ENCODE peak calls at places on chromosome 12, in eight cellular contexts. One of them, this sample, is unnamed.

GRCh38 chr12:64709429-64709828 is 49.8 kb downstream of the GNS start:
- DNase-seq in iris pigment epithelial cell: no peak
- DNase-seq in RWPE1: no peak
- DNase-seq in kidney epithelial cell: no peak
- DNase-seq in H7: no peak
- DNase-seq in PC-3: no peak
- DNase-seq in GM12891: no peak
- DNase-seq in stimulated activated CD4-positive, alpha-beta T cell treated with anti-CD3 and anti-CD28 coated beads, Interleukin-1b, Interleukin-23, amount 100 ng/mL, for 1 hour: no peak
- DNase-seq in this sample: no peak

GRCh38 chr12:122048156-122048555 is 26.5 kb downstream of the BCL7A start:
- DNase-seq in GM12891: no peak
- DNase-seq in stimulated activated CD4-positive, alpha-beta T cell treated with anti-CD3 and anti-CD28 coated beads, Interleukin-1b, Interleukin-23, amount 100 ng/mL, for 1 hour: no peak
- DNase-seq in iris pigment epithelial cell: peak
- DNase-seq in PC-3: no peak
- DNase-seq in H7: no peak
- DNase-seq in kidney epithelial cell: no peak
- DNase-seq in RWPE1: no peak
- DNase-seq in this sample: peak

GRCh38 chr12:108967869-108968540 is 52.9 kb downstream of the SVOP start:
- DNase-seq in stimulated activated CD4-positive, alpha-beta T cell treated with anti-CD3 and anti-CD28 coated beads, Interleukin-1b, Interleukin-23, amount 100 ng/mL, for 1 hour: no peak
- DNase-seq in kidney epithelial cell: no peak
- DNase-seq in GM12891: no peak
- DNase-seq in H7: peak
- DNase-seq in RWPE1: peak
- DNase-seq in PC-3: peak
- DNase-seq in iris pigment epithelial cell: no peak
- DNase-seq in this sample: peak

GRCh38 chr12:55698241-55698955 is 9.3 kb downstream of the ITGA7 start:
- DNase-seq in H7: peak
- DNase-seq in stimulated activated CD4-positive, alpha-beta T cell treated with anti-CD3 and anti-CD28 coated beads, Interleukin-1b, Interleukin-23, amount 100 ng/mL, for 1 hour: no peak
- DNase-seq in iris pigment epithelial cell: no peak
- DNase-seq in GM12891: no peak
- DNase-seq in kidney epithelial cell: no peak
- DNase-seq in RWPE1: no peak
- DNase-seq in PC-3: no peak
- DNase-seq in this sample: no peak

GRCh38 chr12:124480469-124481256 is 86.7 kb downstream of the NCOR2 start:
- DNase-seq in RWPE1: peak
- DNase-seq in stimulated activated CD4-positive, alpha-beta T cell treated with anti-CD3 and anti-CD28 coated beads, Interleukin-1b, Interleukin-23, amount 100 ng/mL, for 1 hour: no peak
- DNase-seq in PC-3: peak
- DNase-seq in H7: peak
- DNase-seq in kidney epithelial cell: peak
- DNase-seq in GM12891: peak
- DNase-seq in iris pigment epithelial cell: peak
- DNase-seq in this sample: peak

GRCh38 chr12:52093346-52093745 is 13.8 kb downstream of the SMIM41 start:
- DNase-seq in stimulated activated CD4-positive, alpha-beta T cell treated with anti-CD3 and anti-CD28 coated beads, Interleukin-1b, Interleukin-23, amount 100 ng/mL, for 1 hour: no peak
- DNase-seq in H7: peak
- DNase-seq in PC-3: no peak
- DNase-seq in GM12891: no peak
- DNase-seq in RWPE1: no peak
- DNase-seq in iris pigment epithelial cell: no peak
- DNase-seq in kidney epithelial cell: no peak
- DNase-seq in this sample: no peak

GRCh38 chr12:43063642-43064041 is 474.1 kb upstream of the PRICKLE1 start:
- DNase-seq in iris pigment epithelial cell: peak
- DNase-seq in RWPE1: no peak
- DNase-seq in GM12891: no peak
- DNase-seq in stimulated activated CD4-positive, alpha-beta T cell treated with anti-CD3 and anti-CD28 coated beads, Interleukin-1b, Interleukin-23, amount 100 ng/mL, for 1 hour: no peak
- DNase-seq in PC-3: no peak
- DNase-seq in H7: no peak
- DNase-seq in kidney epithelial cell: peak
- DNase-seq in this sample: peak

GRCh38 chr12:112087055-112087850 is 21.3 kb downstream of the NAA25 start:
- DNase-seq in H7: no peak
- DNase-seq in PC-3: no peak
- DNase-seq in iris pigment epithelial cell: no peak
- DNase-seq in GM12891: no peak
- DNase-seq in stimulated activated CD4-positive, alpha-beta T cell treated with anti-CD3 and anti-CD28 coated beads, Interleukin-1b, Interleukin-23, amount 100 ng/mL, for 1 hour: no peak
- DNase-seq in kidney epithelial cell: no peak
- DNase-seq in RWPE1: no peak
- DNase-seq in this sample: no peak

GRCh38 chr12:113470871-113471618 is 626 bp downstream of the LHX5 start:
- DNase-seq in iris pigment epithelial cell: no peak
- DNase-seq in stimulated activated CD4-positive, alpha-beta T cell treated with anti-CD3 and anti-CD28 coated beads, Interleukin-1b, Interleukin-23, amount 100 ng/mL, for 1 hour: no peak
- DNase-seq in GM12891: peak
- DNase-seq in RWPE1: no peak
- DNase-seq in kidney epithelial cell: no peak
- DNase-seq in H7: peak
- DNase-seq in PC-3: no peak
- DNase-seq in this sample: no peak

GRCh38 chr12:89768586-89769482 is 60.2 kb upstream of the ATP2B1 start:
- DNase-seq in GM12891: no peak
- DNase-seq in RWPE1: peak
- DNase-seq in stimulated activated CD4-positive, alpha-beta T cell treated with anti-CD3 and anti-CD28 coated beads, Interleukin-1b, Interleukin-23, amount 100 ng/mL, for 1 hour: no peak
- DNase-seq in iris pigment epithelial cell: peak
- DNase-seq in kidney epithelial cell: peak
- DNase-seq in H7: no peak
- DNase-seq in PC-3: peak
- DNase-seq in this sample: peak

GRCh38 chr12:78101946-78102635 is 271.4 kb downstream of the NAV3 start:
- DNase-seq in stimulated activated CD4-positive, alpha-beta T cell treated with anti-CD3 and anti-CD28 coated beads, Interleukin-1b, Interleukin-23, amount 100 ng/mL, for 1 hour: no peak
- DNase-seq in iris pigment epithelial cell: no peak
- DNase-seq in kidney epithelial cell: no peak
- DNase-seq in H7: no peak
- DNase-seq in GM12891: no peak
- DNase-seq in RWPE1: no peak
- DNase-seq in PC-3: peak
- DNase-seq in this sample: no peak

GRCh38 chr12:84986586-84986985 is 49.5 kb downstream of the TSPAN19 start:
- DNase-seq in iris pigment epithelial cell: no peak
- DNase-seq in H7: no peak
- DNase-seq in GM12891: no peak
- DNase-seq in stimulated activated CD4-positive, alpha-beta T cell treated with anti-CD3 and anti-CD28 coated beads, Interleukin-1b, Interleukin-23, amount 100 ng/mL, for 1 hour: no peak
- DNase-seq in kidney epithelial cell: no peak
- DNase-seq in RWPE1: no peak
- DNase-seq in PC-3: no peak
- DNase-seq in this sample: no peak

GRCh38 chr12:53995311-53996187 is 4.4 kb upstream of the HOXC9 start:
- DNase-seq in GM12891: no peak
- DNase-seq in stimulated activated CD4-positive, alpha-beta T cell treated with anti-CD3 and anti-CD28 coated beads, Interleukin-1b, Interleukin-23, amount 100 ng/mL, for 1 hour: no peak
- DNase-seq in PC-3: peak
- DNase-seq in iris pigment epithelial cell: peak
- DNase-seq in kidney epithelial cell: no peak
- DNase-seq in RWPE1: peak
- DNase-seq in H7: peak
- DNase-seq in this sample: no peak

GRCh38 chr12:94445662-94446061 is 14.0 kb downstream of the CEP83 start:
- DNase-seq in kidney epithelial cell: no peak
- DNase-seq in GM12891: no peak
- DNase-seq in H7: no peak
- DNase-seq in PC-3: peak
- DNase-seq in stimulated activated CD4-positive, alpha-beta T cell treated with anti-CD3 and anti-CD28 coated beads, Interleukin-1b, Interleukin-23, amount 100 ng/mL, for 1 hour: no peak
- DNase-seq in iris pigment epithelial cell: no peak
- DNase-seq in RWPE1: peak
- DNase-seq in this sample: peak

GRCh38 chr12:25894759-25895158 is 63.7 kb upstream of the RASSF8 start:
- DNase-seq in kidney epithelial cell: no peak
- DNase-seq in PC-3: no peak
- DNase-seq in H7: no peak
- DNase-seq in iris pigment epithelial cell: no peak
- DNase-seq in RWPE1: no peak
- DNase-seq in GM12891: no peak
- DNase-seq in stimulated activated CD4-positive, alpha-beta T cell treated with anti-CD3 and anti-CD28 coated beads, Interleukin-1b, Interleukin-23, amount 100 ng/mL, for 1 hour: no peak
- DNase-seq in this sample: no peak

GRCh38 chr12:27305673-27306504 is 26.7 kb upstream of the BMAL2 start:
- DNase-seq in PC-3: peak
- DNase-seq in GM12891: no peak
- DNase-seq in stimulated activated CD4-positive, alpha-beta T cell treated with anti-CD3 and anti-CD28 coated beads, Interleukin-1b, Interleukin-23, amount 100 ng/mL, for 1 hour: no peak
- DNase-seq in RWPE1: peak
- DNase-seq in iris pigment epithelial cell: peak
- DNase-seq in kidney epithelial cell: no peak
- DNase-seq in H7: peak
- DNase-seq in this sample: peak

GRCh38 chr12:6378709-6379427 is 3.5 kb upstream of the SCNN1A start:
- DNase-seq in H7: peak
- DNase-seq in RWPE1: no peak
- DNase-seq in iris pigment epithelial cell: no peak
- DNase-seq in kidney epithelial cell: no peak
- DNase-seq in stimulated activated CD4-positive, alpha-beta T cell treated with anti-CD3 and anti-CD28 coated beads, Interleukin-1b, Interleukin-23, amount 100 ng/mL, for 1 hour: no peak
- DNase-seq in PC-3: no peak
- DNase-seq in GM12891: no peak
- DNase-seq in this sample: no peak

GRCh38 chr12:115129727-115130126 is 445.8 kb upstream of the TBX3 start:
- DNase-seq in stimulated activated CD4-positive, alpha-beta T cell treated with anti-CD3 and anti-CD28 coated beads, Interleukin-1b, Interleukin-23, amount 100 ng/mL, for 1 hour: no peak
- DNase-seq in RWPE1: no peak
- DNase-seq in iris pigment epithelial cell: peak
- DNase-seq in H7: no peak
- DNase-seq in kidney epithelial cell: no peak
- DNase-seq in PC-3: peak
- DNase-seq in GM12891: no peak
- DNase-seq in this sample: no peak

GRCh38 chr12:53192531-53193021 is 11.9 kb upstream of the CSAD start:
- DNase-seq in RWPE1: no peak
- DNase-seq in PC-3: no peak
- DNase-seq in H7: no peak
- DNase-seq in GM12891: no peak
- DNase-seq in kidney epithelial cell: no peak
- DNase-seq in iris pigment epithelial cell: no peak
- DNase-seq in stimulated activated CD4-positive, alpha-beta T cell treated with anti-CD3 and anti-CD28 coated beads, Interleukin-1b, Interleukin-23, amount 100 ng/mL, for 1 hour: no peak
- DNase-seq in this sample: no peak

GRCh38 chr12:120252071-120252906 is 13.2 kb downstream of the PXN start:
- DNase-seq in RWPE1: no peak
- DNase-seq in GM12891: no peak
- DNase-seq in PC-3: no peak
- DNase-seq in stimulated activated CD4-positive, alpha-beta T cell treated with anti-CD3 and anti-CD28 coated beads, Interleukin-1b, Interleukin-23, amount 100 ng/mL, for 1 hour: peak
- DNase-seq in H7: no peak
- DNase-seq in iris pigment epithelial cell: no peak
- DNase-seq in kidney epithelial cell: no peak
- DNase-seq in this sample: no peak

GRCh38 chr12:127538325-127538724 is 728.6 kb upstream of the TMEM132C start:
- DNase-seq in iris pigment epithelial cell: no peak
- DNase-seq in kidney epithelial cell: no peak
- DNase-seq in GM12891: no peak
- DNase-seq in H7: no peak
- DNase-seq in stimulated activated CD4-positive, alpha-beta T cell treated with anti-CD3 and anti-CD28 coated beads, Interleukin-1b, Interleukin-23, amount 100 ng/mL, for 1 hour: no peak
- DNase-seq in RWPE1: no peak
- DNase-seq in PC-3: no peak
- DNase-seq in this sample: no peak

GRCh38 chr12:98752726-98753125 is 107.6 kb downstream of the APAF1 start:
- DNase-seq in stimulated activated CD4-positive, alpha-beta T cell treated with anti-CD3 and anti-CD28 coated beads, Interleukin-1b, Interleukin-23, amount 100 ng/mL, for 1 hour: no peak
- DNase-seq in PC-3: peak
- DNase-seq in H7: no peak
- DNase-seq in GM12891: no peak
- DNase-seq in iris pigment epithelial cell: peak
- DNase-seq in kidney epithelial cell: no peak
- DNase-seq in RWPE1: no peak
- DNase-seq in this sample: peak

GRCh38 chr12:123233505-123234299 is 466 bp downstream of the MTRFR start:
- DNase-seq in kidney epithelial cell: no peak
- DNase-seq in stimulated activated CD4-positive, alpha-beta T cell treated with anti-CD3 and anti-CD28 coated beads, Interleukin-1b, Interleukin-23, amount 100 ng/mL, for 1 hour: no peak
- DNase-seq in H7: no peak
- DNase-seq in GM12891: no peak
- DNase-seq in RWPE1: no peak
- DNase-seq in iris pigment epithelial cell: no peak
- DNase-seq in PC-3: peak
- DNase-seq in this sample: peak

GRCh38 chr12:55757701-55758100 is 14.8 kb downstream of the GDF11 start:
- DNase-seq in GM12891: no peak
- DNase-seq in iris pigment epithelial cell: no peak
- DNase-seq in PC-3: no peak
- DNase-seq in kidney epithelial cell: no peak
- DNase-seq in H7: no peak
- DNase-seq in stimulated activated CD4-positive, alpha-beta T cell treated with anti-CD3 and anti-CD28 coated beads, Interleukin-1b, Interleukin-23, amount 100 ng/mL, for 1 hour: no peak
- DNase-seq in RWPE1: no peak
- DNase-seq in this sample: no peak

GRCh38 chr12:132761911-132762583 is 415 bp upstream of the ANKLE2 start:
- DNase-seq in H7: peak
- DNase-seq in GM12891: peak
- DNase-seq in PC-3: peak
- DNase-seq in kidney epithelial cell: peak
- DNase-seq in RWPE1: peak
- DNase-seq in iris pigment epithelial cell: peak
- DNase-seq in stimulated activated CD4-positive, alpha-beta T cell treated with anti-CD3 and anti-CD28 coated beads, Interleukin-1b, Interleukin-23, amount 100 ng/mL, for 1 hour: peak
- DNase-seq in this sample: peak

GRCh38 chr12:52389313-52390207 is 4.1 kb upstream of the KRT84 start:
- DNase-seq in H7: no peak
- DNase-seq in stimulated activated CD4-positive, alpha-beta T cell treated with anti-CD3 and anti-CD28 coated beads, Interleukin-1b, Interleukin-23, amount 100 ng/mL, for 1 hour: no peak
- DNase-seq in RWPE1: no peak
- DNase-seq in kidney epithelial cell: no peak
- DNase-seq in iris pigment epithelial cell: no peak
- DNase-seq in PC-3: peak
- DNase-seq in GM12891: no peak
- DNase-seq in this sample: peak

GRCh38 chr12:117041798-117042170 is 57.4 kb downstream of the TESC start:
- DNase-seq in GM12891: no peak
- DNase-seq in H7: no peak
- DNase-seq in iris pigment epithelial cell: no peak
- DNase-seq in PC-3: no peak
- DNase-seq in stimulated activated CD4-positive, alpha-beta T cell treated with anti-CD3 and anti-CD28 coated beads, Interleukin-1b, Interleukin-23, amount 100 ng/mL, for 1 hour: no peak
- DNase-seq in kidney epithelial cell: no peak
- DNase-seq in RWPE1: no peak
- DNase-seq in this sample: no peak

GRCh38 chr12:32987526-32987925 is 90.9 kb upstream of the PKP2 start:
- DNase-seq in RWPE1: no peak
- DNase-seq in GM12891: no peak
- DNase-seq in H7: no peak
- DNase-seq in iris pigment epithelial cell: no peak
- DNase-seq in stimulated activated CD4-positive, alpha-beta T cell treated with anti-CD3 and anti-CD28 coated beads, Interleukin-1b, Interleukin-23, amount 100 ng/mL, for 1 hour: no peak
- DNase-seq in kidney epithelial cell: no peak
- DNase-seq in PC-3: no peak
- DNase-seq in this sample: no peak

GRCh38 chr12:118237053-118237665 is 101.2 kb downstream of the PEBP1 start:
- DNase-seq in stimulated activated CD4-positive, alpha-beta T cell treated with anti-CD3 and anti-CD28 coated beads, Interleukin-1b, Interleukin-23, amount 100 ng/mL, for 1 hour: no peak
- DNase-seq in kidney epithelial cell: no peak
- DNase-seq in GM12891: peak
- DNase-seq in H7: no peak
- DNase-seq in iris pigment epithelial cell: no peak
- DNase-seq in RWPE1: no peak
- DNase-seq in PC-3: no peak
- DNase-seq in this sample: no peak

GRCh38 chr12:14394317-14395058 is 29.0 kb downstream of the ATF7IP start:
- DNase-seq in RWPE1: peak
- DNase-seq in stimulated activated CD4-positive, alpha-beta T cell treated with anti-CD3 and anti-CD28 coated beads, Interleukin-1b, Interleukin-23, amount 100 ng/mL, for 1 hour: no peak
- DNase-seq in PC-3: peak
- DNase-seq in iris pigment epithelial cell: peak
- DNase-seq in H7: peak
- DNase-seq in GM12891: no peak
- DNase-seq in kidney epithelial cell: peak
- DNase-seq in this sample: peak

GRCh38 chr12:121964813-121965643 is 46.6 kb downstream of the CFAP251 start:
- DNase-seq in kidney epithelial cell: no peak
- DNase-seq in iris pigment epithelial cell: peak
- DNase-seq in H7: no peak
- DNase-seq in PC-3: peak
- DNase-seq in GM12891: no peak
- DNase-seq in RWPE1: peak
- DNase-seq in stimulated activated CD4-positive, alpha-beta T cell treated with anti-CD3 and anti-CD28 coated beads, Interleukin-1b, Interleukin-23, amount 100 ng/mL, for 1 hour: no peak
- DNase-seq in this sample: peak

GRCh38 chr12:107440596-107440995 is 245.0 kb upstream of the PWP1 start:
- DNase-seq in iris pigment epithelial cell: no peak
- DNase-seq in H7: no peak
- DNase-seq in PC-3: no peak
- DNase-seq in stimulated activated CD4-positive, alpha-beta T cell treated with anti-CD3 and anti-CD28 coated beads, Interleukin-1b, Interleukin-23, amount 100 ng/mL, for 1 hour: no peak
- DNase-seq in kidney epithelial cell: no peak
- DNase-seq in RWPE1: no peak
- DNase-seq in GM12891: no peak
- DNase-seq in this sample: no peak

GRCh38 chr12:25155031-25155576 is 39.9 kb downstream of the DNAI7 start:
- DNase-seq in GM12891: peak
- DNase-seq in iris pigment epithelial cell: peak
- DNase-seq in H7: peak
- DNase-seq in stimulated activated CD4-positive, alpha-beta T cell treated with anti-CD3 and anti-CD28 coated beads, Interleukin-1b, Interleukin-23, amount 100 ng/mL, for 1 hour: no peak
- DNase-seq in kidney epithelial cell: peak
- DNase-seq in PC-3: peak
- DNase-seq in RWPE1: peak
- DNase-seq in this sample: peak

This sample was measured in EH.